ENCODE peak calls at places on chromosomes 16 and 17, in five cellular contexts. K is CD4-positive, CD25-positive, alpha-beta regulatory T cell; P is gastrocnemius medialis; S is heart left ventricle; X is CD4-positive, alpha-beta memory T cell. Z is an unnamed sample.

GRCh38 chr16:52991572-52991971 is 61.1 kb downstream of the CHD9NB start:
- DNase-seq in P (no peak), X (no peak), S (no peak), K (no peak), Z (no peak)

GRCh38 chr16:85617948-85618347 is 4.8 kb downstream of the GSE1 start:
- DNase-seq in P (no peak), K (no peak), X (no peak), S (no peak), Z (no peak)

GRCh38 chr16:85369060-85369459 is 244.1 kb upstream of the GSE1 start:
- DNase-seq in K (no peak), P (no peak), X (no peak), S (no peak), Z (no peak)

GRCh38 chr17:36849871-36850348 is 87.4 kb upstream of the LHX1 start:
- DNase-seq in P (no peak), S (no peak), X (no peak), K (peak; percentile 58), Z (peak; percentile 68)

GRCh38 chr17:39756376-39757079 is 18.8 kb downstream of the GRB7 start:
- DNase-seq in K (peak; percentile 42), P (no peak), X (no peak), S (no peak), Z (no peak)

GRCh38 chr17:79950711-79951110 is 85.0 kb downstream of the TBC1D16 start:
- DNase-seq in P (no peak), K (no peak), X (no peak), S (no peak), Z (no peak)

GRCh38 chr16:81939164-81940067 is 71.9 kb downstream of the SDR42E1 start:
- DNase-seq in S (no peak), P (no peak), K (no peak), X (no peak), Z (no peak)

GRCh38 chr16:85674418-85674755 is 14.4 kb downstream of the GINS2 start:
- DNase-seq in P (no peak), S (no peak), X (no peak), K (no peak), Z (no peak)

GRCh38 chr16:9854665-9855064 is 327.6 kb downstream of the GRIN2A start:
- DNase-seq in K (no peak), S (peak; percentile 64), X (no peak), P (peak; percentile 38), Z (no peak)

GRCh38 chr17:83153681-83154310 is 74.4 kb downstream of the METRNL start:
- DNase-seq in S (no peak), P (no peak), K (no peak), X (no peak), Z (no peak)

GRCh38 chr16:51522902-51523301 is 371.8 kb upstream of the SALL1 start:
- DNase-seq in X (no peak), K (no peak), P (no peak), S (no peak), Z (no peak)

GRCh38 chr16:8852534-8852933 is 16.3 kb downstream of the CARHSP1 start:
- DNase-seq in K (no peak), P (no peak), S (no peak), X (no peak), Z (no peak)

GRCh38 chr17:51322390-51323029 is 62.2 kb downstream of the UTP18 start:
- DNase-seq in P (no peak), X (no peak), K (peak; percentile 57), S (no peak), Z (no peak)

GRCh38 chr17:29151567-29151966 is 28.6 kb downstream of the MYO18A start:
- DNase-seq in P (no peak), K (no peak), S (no peak), X (no peak), Z (peak; percentile 84)
- H3K4me1 ChIP-seq in P (peaks cover 44% of the 10 kb centered on the region), K (peaks cover 34% of the 10 kb centered on the region), S (peaks cover 62% of the 10 kb centered on the region), X (peaks cover 37% of the 10 kb centered on the region), Z (peaks cover 67% of the 10 kb centered on the region)

DNA sequence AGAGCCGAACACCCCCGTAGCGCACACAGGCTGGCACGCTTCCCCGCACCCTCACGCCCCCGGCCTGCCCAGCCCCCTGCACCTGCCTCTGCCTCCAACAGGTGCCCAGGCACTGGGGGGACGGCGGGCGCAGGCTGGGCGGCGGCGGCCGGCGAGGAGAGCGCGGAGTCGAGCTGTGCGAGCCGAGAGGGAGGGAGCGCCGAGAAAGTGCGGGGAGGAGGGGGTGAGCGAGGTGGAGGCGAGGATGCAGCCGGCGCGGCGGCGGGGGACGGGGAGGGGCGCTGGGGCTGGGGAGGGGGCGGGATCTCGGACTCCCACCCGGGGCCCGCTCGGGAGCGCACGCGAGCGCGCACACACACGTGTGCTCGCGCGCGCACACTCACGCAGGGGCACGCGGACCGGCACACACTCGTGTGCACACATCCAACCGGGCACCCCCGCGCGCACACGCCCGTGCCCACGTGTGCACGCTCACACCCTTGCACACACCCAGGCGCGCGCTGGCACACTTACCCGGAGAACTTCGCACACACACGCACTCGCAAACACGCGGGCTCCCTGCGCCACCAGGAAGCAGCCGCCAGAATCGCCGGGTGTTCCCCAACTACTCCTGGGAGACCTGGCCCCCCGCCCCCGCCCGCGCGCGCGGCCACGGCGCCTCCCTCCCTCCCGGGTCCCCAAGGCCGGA is at the start of gene DOC2A:
- DNase-seq in P (no peak), K (peak; percentile 26), S (no peak), X (peak; percentile 25), Z (no peak)
- H3K4me3 ChIP-seq in P (peak within 1 kb of the TSS; percentile 37), K (no peak within 1 kb of the TSS), S (peak within 1 kb of the TSS; percentile 48), X (no peak within 1 kb of the TSS), Z (no peak within 1 kb of the TSS)

GRCh38 chr16:46927273-46927672 is 43.1 kb downstream of the GPT2 start:
- DNase-seq in K (no peak), P (peak; percentile 10), S (peak; percentile 67), X (no peak), Z (no peak)
- H3K36me3 ChIP-seq in K (no peaks in the 10 kb centered on the region), P (no peaks in the 10 kb centered on the region), S (no peaks in the 10 kb centered on the region), X (no peaks in the 10 kb centered on the region), Z (peaks cover 13% of the 10 kb centered on the region)

GRCh38 chr17:59829217-59830006 is 63.3 kb downstream of the TUBD1 start:
- DNase-seq in S (no peak), K (peak; percentile 97), P (no peak), X (peak; percentile 53), Z (peak; percentile 88)
- H3K4me1 ChIP-seq in S (peaks cover 33% of the 10 kb centered on the region), K (peaks cover 70% of the 10 kb centered on the region), P (peaks cover 63% of the 10 kb centered on the region), X (peaks cover 78% of the 10 kb centered on the region), Z (peaks cover 78% of the 10 kb centered on the region)

DNA sequence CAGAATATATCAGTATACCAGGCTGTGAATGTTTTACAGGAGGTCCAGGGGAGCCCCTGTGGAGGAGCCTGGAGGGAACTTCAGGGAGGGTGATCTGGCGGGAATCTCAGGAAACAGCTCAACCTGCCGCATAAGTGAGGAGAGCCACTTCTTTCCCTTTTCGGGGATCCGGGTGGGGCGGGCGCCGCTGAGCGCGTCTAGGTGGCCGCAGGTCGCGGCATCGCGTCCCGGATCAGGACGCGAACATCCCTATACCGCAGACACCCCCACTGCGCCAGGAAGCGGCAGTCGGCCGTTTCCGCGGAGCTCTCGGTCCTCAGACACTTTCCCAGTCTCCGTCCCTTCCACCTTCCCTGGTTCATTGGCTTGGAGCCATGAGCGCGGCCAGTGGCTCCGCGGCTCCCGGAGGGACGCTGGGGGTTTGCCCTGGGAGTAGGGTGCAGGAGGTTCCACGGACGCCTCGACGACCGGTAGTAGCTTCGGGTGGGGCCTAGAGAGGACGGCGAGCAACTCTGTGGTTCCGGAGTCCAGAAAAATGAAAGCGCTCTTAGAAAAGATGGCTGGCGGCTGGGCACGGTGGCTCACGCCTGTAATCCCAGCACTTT is 3.1 kb upstream of the ZNF764 start:
- DNase-seq in K (peak; percentile 56), P (no peak), S (peak; percentile 58), X (no peak), Z (no peak)
- H3K4me3 ChIP-seq in K (peak overlapping the region; percentile 61), P (peak overlapping the region; percentile 60), S (peak overlapping the region; percentile 66), X (peak overlapping the region; percentile 29), Z (no peak overlapping the region)

GRCh38 chr16:88437367-88437964 is 15.6 kb upstream of the ZFPM1 start:
- DNase-seq in S (peak; percentile 51), K (peak; percentile 64), X (peak; percentile 59), P (no peak), Z (no peak)
- H3K36me3 ChIP-seq in S (no peaks in the 10 kb centered on the region), K (no peaks in the 10 kb centered on the region), X (no peaks in the 10 kb centered on the region), P (no peaks in the 10 kb centered on the region), Z (peaks cover 25% of the 10 kb centered on the region)

GRCh38 chr17:76734080-76734840 is 2.9 kb downstream of the SRSF2 start:
- DNase-seq in X (no peak), P (peak; percentile 3), K (peak; percentile 64), S (no peak), Z (no peak)

GRCh38 chr17:76736349-76737081 is 616 bp downstream of the SRSF2 start:
- DNase-seq in X (peak; percentile 68), P (peak; percentile 54), K (peak; percentile 76), S (peak; percentile 85), Z (peak; percentile 66)

GRCh38 chr17:76733618-76733957 is 3.5 kb downstream of the SRSF2 start:
- DNase-seq in P (no peak), X (no peak), K (no peak), S (no peak), Z (no peak)

GRCh38 chr17:76735586-76736348 is 1.4 kb downstream of the SRSF2 start:
- DNase-seq in X (no peak), K (no peak), P (no peak), S (no peak), Z (no peak)

GRCh38 chr17:76735006-76735405 is 2.1 kb downstream of the SRSF2 start:
- DNase-seq in K (peak; percentile 70), S (no peak), P (no peak), X (no peak), Z (peak; percentile 52)
- H3K4me1 ChIP-seq in K (peaks cover 75% of the 10 kb centered on the region), S (peaks cover 75% of the 10 kb centered on the region), P (peaks cover 70% of the 10 kb centered on the region), X (peaks cover 70% of the 10 kb centered on the region), Z (peaks cover 26% of the 10 kb centered on the region)

Z was measured in SJSA1.